ENCODE peak calls at places on chromosomes 12 and 14, in seven cellular contexts. V is A673, G is omental fat pad, T is HFFc6, F is lower leg skin, B is endothelial cell, U is A549. C is an unnamed sample.

GRCh38 chr12:112353389-112353788 is 28.8 kb downstream of the HECTD4 start:
- DNase-seq in G (no peak), V (no peak), T (peak), B (no peak), U (no peak), F (no peak), C (peak)

GRCh38 chr12:29816869-29817730 is 33.4 kb upstream of the TMTC1 start:
- DNase-seq in U (no peak), F (no peak), G (no peak), T (no peak), B (no peak), V (no peak), C (no peak)

GRCh38 chr12:92340441-92341332 is 195.0 kb upstream of the BTG1 start:
- DNase-seq in F (no peak), T (no peak), G (no peak), V (no peak), B (no peak), U (no peak), C (peak)

GRCh38 chr12:108649668-108650067 is 16.0 kb upstream of the SELPLG start:
- DNase-seq in T (peak), G (no peak), V (no peak), U (no peak), B (no peak), F (peak), C (no peak)

GRCh38 chr12:5377997-5378596 is 53.8 kb upstream of the NTF3 start:
- DNase-seq in G (no peak), F (no peak), T (no peak), V (no peak), B (no peak), U (no peak), C (no peak)

GRCh38 chr12:11741434-11742092 is 92.1 kb downstream of the ETV6 start:
- DNase-seq in V (no peak), G (no peak), T (no peak), U (no peak), F (no peak), B (no peak), C (no peak)

GRCh38 chr12:119842380-119842779 is 34.7 kb downstream of the CIT start:
- DNase-seq in U (no peak), G (no peak), T (no peak), B (no peak), F (no peak), V (no peak), C (no peak)

GRCh38 chr14:104393898-104394605 is 185.5 kb upstream of the C14orf180 start:
- DNase-seq in V (no peak), G (no peak), T (no peak), B (no peak), F (peak), U (no peak), C (peak)

GRCh38 chr14:32047791-32048190 is 29.3 kb upstream of the ARHGAP5 start:
- DNase-seq in F (no peak), B (no peak), V (no peak), T (no peak), G (no peak), U (no peak), C (no peak)

GRCh38 chr12:103680591-103681065 is 93.6 kb downstream of the STAB2 start:
- DNase-seq in B (no peak), V (peak), G (no peak), T (no peak), F (no peak), U (no peak), C (no peak)

GRCh38 chr12:93709386-93709785 is 32.2 kb downstream of the CRADD start:
- DNase-seq in T (no peak), G (no peak), B (no peak), F (no peak), V (no peak), U (no peak), C (no peak)

GRCh38 chr12:80186727-80187217 is 87.4 kb downstream of the OTOGL start:
- DNase-seq in B (peak), V (peak), G (no peak), U (peak), T (peak), F (no peak), C (peak)

GRCh38 chr12:75850751-75851462 is 180.7 kb downstream of the PHLDA1 start:
- DNase-seq in U (peak), V (no peak), T (peak), F (no peak), G (no peak), B (no peak), C (no peak)

GRCh38 chr12:112005419-112006395 is 7.3 kb downstream of the TMEM116 start:
- DNase-seq in G (no peak), U (peak), F (no peak), V (no peak), T (no peak), B (no peak), C (no peak)

GRCh38 chr12:94247256-94247655 is 98.9 kb downstream of the PLXNC1 start:
- DNase-seq in G (no peak), B (no peak), U (no peak), V (no peak), T (no peak), F (no peak), C (no peak)

GRCh38 chr14:58884442-58884841 is 246.7 kb downstream of the DACT1 start:
- DNase-seq in T (no peak), B (no peak), F (no peak), U (no peak), G (no peak), V (no peak), C (peak)

GRCh38 chr12:50240096-50240791 is 43.1 kb downstream of the LIMA1 start:
- DNase-seq in B (no peak), G (no peak), F (no peak), T (no peak), U (no peak), V (no peak), C (no peak)

GRCh38 chr14:69685217-69685616 is 73.8 kb downstream of the SUSD6 start:
- DNase-seq in T (no peak), V (no peak), G (no peak), F (peak), U (no peak), B (no peak), C (peak)

GRCh38 chr12:14290951-14291350 is 74.5 kb upstream of the ATF7IP start:
- DNase-seq in B (no peak), F (no peak), G (no peak), V (no peak), U (no peak), T (no peak), C (no peak)

GRCh38 chr12:101927999-101928398 is 50.6 kb downstream of the DRAM1 start:
- DNase-seq in B (no peak), F (no peak), G (no peak), V (no peak), U (no peak), T (no peak), C (no peak)

GRCh38 chr12:62784576-62784975 is 150.4 kb downstream of the PPM1H start:
- DNase-seq in B (no peak), U (no peak), F (no peak), G (no peak), T (peak), V (no peak), C (no peak)

GRCh38 chr12:76091245-76091757 is 6.8 kb upstream of the NAP1L1 start:
- DNase-seq in G (no peak), U (no peak), F (no peak), T (no peak), V (no peak), B (no peak), C (no peak)

DNA sequence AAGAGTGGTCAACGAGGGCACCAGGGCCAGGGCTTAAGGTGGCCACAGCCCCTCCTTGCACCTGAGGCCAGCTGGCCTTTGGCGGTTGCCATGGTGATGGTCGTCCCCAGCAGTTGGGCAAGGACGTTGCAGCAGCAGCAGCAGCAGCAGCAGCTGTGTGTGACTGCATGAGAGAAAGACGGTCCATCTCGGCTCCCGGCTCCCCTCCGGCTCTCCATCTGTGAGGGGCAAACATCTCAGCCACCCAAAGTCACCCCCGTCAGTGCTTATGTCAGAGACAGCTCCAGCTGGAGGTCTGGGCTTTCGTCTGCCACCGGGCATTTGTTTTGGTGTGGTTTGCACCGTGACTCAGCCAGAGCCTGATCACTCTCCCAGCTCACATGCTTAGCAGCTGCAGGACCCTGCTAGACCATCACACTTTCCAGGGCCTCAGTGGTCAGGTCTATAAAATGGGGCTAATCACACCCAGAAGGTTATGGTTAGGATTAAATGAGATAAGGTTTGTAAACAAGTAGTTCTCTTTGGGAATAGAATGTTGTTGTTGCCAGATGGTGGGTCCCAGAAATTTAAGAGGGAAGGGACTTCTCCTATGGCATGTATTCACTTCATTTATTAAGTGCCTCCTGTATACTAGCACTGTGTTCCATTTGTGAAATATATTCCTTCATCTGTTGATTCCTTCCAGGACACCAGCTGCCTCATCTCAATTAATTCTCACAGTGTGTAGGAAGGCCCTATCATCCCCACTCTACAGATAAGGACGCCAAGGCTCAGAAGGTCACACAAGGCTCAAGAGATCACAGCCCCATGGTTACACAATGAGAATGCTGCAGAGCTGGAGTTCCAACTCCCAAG is 212.6 kb upstream of the LHX5 start:
- DNase-seq in U (no peak), F (no peak), T (no peak), B (no peak), V (no peak), G (no peak), C (no peak)
- TF ChIP-seq CTCF in U (no peak), F (no peak), T (no peak), B (no peak), V (no peak), G (no peak), C (no peak)

GRCh38 chr14:74945261-74945851 is 10.0 kb downstream of the PGF start:
- DNase-seq in F (no peak), B (peak), T (no peak), G (no peak), U (peak), V (peak), C (peak)
- TF ChIP-seq CTCF in F (no peak), B (peak), T (peak), G (no peak), U (peak), V (peak), C (peak)

GRCh38 chr14:103333754-103334643 is at the start of gene EIF5:
- DNase-seq in F (peak), B (peak), G (peak), U (peak), T (peak), V (peak), C (peak)
- TF ChIP-seq CTCF in F (no peak), B (no peak), G (no peak), U (no peak), T (no peak), V (no peak), C (peak)

DNA sequence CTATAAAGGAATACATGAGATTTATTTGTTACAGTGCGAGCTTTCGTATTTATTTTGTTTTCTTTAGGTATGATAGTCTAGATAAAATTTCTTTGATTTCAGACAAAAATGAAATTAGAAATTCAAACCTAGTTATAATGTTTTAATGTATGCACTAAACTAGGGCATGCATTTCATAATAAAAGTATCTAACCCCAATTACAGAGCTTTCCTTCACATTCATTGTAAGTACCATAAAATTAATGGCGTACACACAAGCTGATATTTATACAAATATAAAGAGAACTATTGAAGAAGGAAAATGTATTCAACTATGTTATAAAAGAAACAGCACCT is 120.2 kb downstream of the GXYLT1 start:
- DNase-seq in F (no peak), G (no peak), T (no peak), V (no peak), B (no peak), U (no peak), C (no peak)
- TF ChIP-seq CTCF in F (no peak), G (no peak), T (peak), V (no peak), B (no peak), U (no peak), C (no peak)